ENCODE peak calls at places on chromosomes 11 and 22, in ten cellular contexts. W, U, G, Q, E, X, H, K, F and M are unnamed samples.

GRCh38 chr11:117256573-117256972 is 24.1 kb downstream of the RNF214 start:
- DNase-seq in E (no peak), Q (no peak), U (no peak), F (peak), H (no peak), W (no peak), G (no peak), K (no peak), X (no peak), M (no peak)

GRCh38 chr11:68925613-68926012 is 21.9 kb downstream of the IGHMBP2 start:
- DNase-seq in H (no peak), F (no peak), X (no peak), W (no peak), U (no peak), G (no peak), E (no peak), K (no peak), Q (no peak), M (no peak)

GRCh38 chr11:97743205-97743742 is 1277.5 kb upstream of the CNTN5 start:
- DNase-seq in X (no peak), G (no peak), U (no peak), Q (no peak), F (peak), H (no peak), W (no peak), K (no peak), E (no peak), M (peak)

GRCh38 chr22:49469896-49470740 is 357.6 kb downstream of the BRD1 start:
- DNase-seq in K (peak), F (no peak), Q (no peak), E (no peak), U (no peak), X (no peak), W (no peak), H (no peak), G (no peak), M (no peak)

GRCh38 chr11:72001255-72001654 is 2.5 kb downstream of the IL18BP start:
- DNase-seq in E (no peak), U (no peak), W (no peak), G (no peak), H (no peak), K (no peak), Q (no peak), X (no peak), F (no peak), M (no peak)

GRCh38 chr11:110086892-110087309 is 6.3 kb upstream of the ZC3H12C start:
- DNase-seq in E (no peak), W (no peak), F (peak), G (no peak), Q (no peak), U (no peak), H (no peak), K (no peak), X (no peak), M (peak)

GRCh38 chr11:3037041-3037944 is 19.9 kb downstream of the CARS1 start:
- DNase-seq in U (peak), E (no peak), Q (peak), F (peak), H (peak), X (peak), W (no peak), G (peak), K (peak), M (no peak)

GRCh38 chr11:2432171-2432621 is 12.1 kb downstream of the TRPM5 start:
- DNase-seq in X (no peak), Q (no peak), G (no peak), F (no peak), W (no peak), E (no peak), K (no peak), U (no peak), H (no peak), M (no peak)

GRCh38 chr11:57405271-57405890 is 14.9 kb upstream of the PRG2 start:
- DNase-seq in U (no peak), G (peak), X (no peak), Q (no peak), K (peak), E (no peak), F (no peak), W (no peak), H (no peak), M (no peak)

GRCh38 chr11:45745065-45745811 is 59.7 kb upstream of the SLC35C1 start:
- DNase-seq in X (no peak), K (peak), E (no peak), Q (no peak), W (no peak), H (no peak), G (no peak), U (no peak), F (peak), M (no peak)

GRCh38 chr11:69546735-69547370 is 65.4 kb downstream of the LINC01488 start:
- DNase-seq in F (no peak), U (no peak), E (no peak), X (no peak), K (no peak), W (peak), G (peak), Q (no peak), H (no peak), M (no peak)

GRCh38 chr11:74023291-74023690 is 14.4 kb upstream of the UCP3 start:
- DNase-seq in U (no peak), G (no peak), Q (no peak), K (no peak), F (no peak), X (no peak), H (no peak), E (no peak), W (no peak), M (no peak)

GRCh38 chr22:19679476-19680099 is 34.7 kb upstream of the SEPTIN5 start:
- DNase-seq in W (peak), X (no peak), K (no peak), F (peak), U (no peak), H (peak), Q (peak), G (peak), E (peak), M (no peak)

GRCh38 chr22:18021431-18021830 is 2.9 kb downstream of the MICAL3 start:
- DNase-seq in U (no peak), E (no peak), F (no peak), G (no peak), Q (no peak), H (no peak), X (no peak), W (no peak), K (no peak), M (no peak)

GRCh38 chr22:40592352-40593113 is 44.0 kb downstream of the MRTFA start:
- DNase-seq in H (no peak), F (no peak), X (no peak), W (no peak), E (no peak), K (no peak), G (no peak), Q (no peak), U (no peak), M (no peak)

GRCh38 chr11:32307449-32307848 is 127.9 kb downstream of the WT1 start:
- DNase-seq in W (no peak), Q (no peak), E (no peak), U (no peak), F (no peak), H (no peak), K (no peak), X (no peak), G (no peak), M (no peak)

GRCh38 chr11:69654660-69655478 is 13.9 kb downstream of the CCND1 start:
- DNase-seq in E (no peak), F (no peak), K (no peak), X (no peak), G (no peak), H (peak), U (no peak), Q (no peak), W (no peak), M (no peak)

GRCh38 chr22:17777005-17777716 is 2.9 kb upstream of the BID start:
- DNase-seq in Q (peak), W (no peak), X (no peak), U (no peak), G (peak), K (no peak), F (no peak), E (no peak), H (peak), M (no peak)

GRCh38 chr11:33564856-33565453 is 135.7 kb downstream of the C11orf91 start:
- DNase-seq in W (no peak), E (no peak), F (no peak), G (no peak), K (no peak), Q (no peak), U (no peak), H (no peak), X (no peak), M (no peak)

GRCh38 chr11:64113462-64113780 is 52.5 kb downstream of the MACROD1 start:
- DNase-seq in K (no peak), W (no peak), G (no peak), X (no peak), H (no peak), U (no peak), Q (no peak), F (no peak), E (no peak), M (no peak)

GRCh38 chr11:92159931-92160330 is 64.7 kb upstream of the FAT3 start:
- DNase-seq in Q (no peak), W (no peak), F (no peak), X (no peak), U (no peak), E (no peak), K (no peak), G (no peak), H (no peak), M (no peak)

GRCh38 chr11:83924987-83925542 is 638.9 kb upstream of the CCDC90B start:
- DNase-seq in K (no peak), E (no peak), X (no peak), U (no peak), H (no peak), F (no peak), W (no peak), Q (no peak), G (no peak), M (no peak)

GRCh38 chr22:37994049-37994448 is 9.7 kb upstream of the SOX10 start:
- DNase-seq in E (no peak), K (no peak), F (no peak), H (no peak), U (no peak), X (no peak), G (no peak), W (no peak), Q (no peak), M (no peak)

GRCh38 chr22:35037089-35037488 is 28.9 kb upstream of the ISX start:
- DNase-seq in H (no peak), G (no peak), U (no peak), K (no peak), E (no peak), X (no peak), Q (no peak), F (no peak), W (no peak), M (no peak)

GRCh38 chr22:49887716-49888115 is 30.5 kb downstream of the ALG12 start:
- DNase-seq in K (no peak), H (no peak), F (no peak), E (no peak), X (no peak), G (no peak), W (no peak), Q (no peak), U (no peak), M (no peak)

GRCh38 chr11:105344938-105345337 is 205.4 kb upstream of the CARD18 start:
- DNase-seq in W (no peak), H (no peak), E (no peak), Q (no peak), U (no peak), F (peak), K (no peak), G (no peak), X (no peak), M (no peak)

GRCh38 chr11:73306977-73307322 is 1.1 kb upstream of the ARHGEF17 start:
- DNase-seq in X (no peak), Q (no peak), F (no peak), W (no peak), U (no peak), K (no peak), G (no peak), E (no peak), H (no peak), M (no peak)

GRCh38 chr11:85923455-85923854 is 68.3 kb downstream of the CCDC83 start:
- DNase-seq in F (no peak), W (no peak), E (no peak), U (no peak), X (no peak), H (no peak), G (no peak), Q (no peak), K (no peak), M (no peak)

GRCh38 chr11:78740175-78741161 is 165.8 kb upstream of the NARS2 start:
- DNase-seq in X (no peak), H (no peak), E (no peak), U (no peak), F (no peak), G (no peak), Q (no peak), K (no peak), W (no peak), M (no peak)

GRCh38 chr11:66336234-66337102 is at the start of gene RIN1:
- DNase-seq in G (peak), X (peak), K (peak), Q (peak), U (no peak), E (no peak), W (no peak), F (peak), H (peak), M (peak)

GRCh38 chr22:47203554-47203991 is 441.1 kb downstream of the TBC1D22A start:
- DNase-seq in W (no peak), U (peak), X (no peak), H (peak), Q (no peak), K (no peak), F (no peak), E (no peak), G (no peak), M (no peak)

GRCh38 chr11:73308003-73308962 is at the start of gene ARHGEF17:
- DNase-seq in Q (peak), W (no peak), G (peak), E (peak), X (peak), H (no peak), U (peak), K (peak), F (peak), M (no peak)

GRCh38 chr11:104095791-104096190 is 59.4 kb downstream of the DDI1 start:
- DNase-seq in G (no peak), X (no peak), U (no peak), H (no peak), Q (no peak), E (no peak), W (no peak), F (peak), K (no peak), M (no peak)

GRCh38 chr11:12629601-12630313 is 44.5 kb upstream of the TEAD1 start:
- DNase-seq in X (peak), K (no peak), F (peak), G (no peak), W (no peak), Q (no peak), U (no peak), E (no peak), H (no peak), M (no peak)

GRCh38 chr11:111720801-111721494 is 45.2 kb downstream of the PPP2R1B start:
- DNase-seq in E (no peak), H (no peak), F (no peak), G (no peak), Q (no peak), X (no peak), K (no peak), U (no peak), W (no peak), M (no peak)

GRCh38 chr11:12433571-12434061 is 56.2 kb downstream of the PARVA start:
- DNase-seq in F (peak), K (no peak), E (no peak), Q (no peak), G (no peak), U (no peak), X (peak), H (no peak), W (no peak), M (no peak)

GRCh38 chr11:22466809-22467208 is 128.6 kb downstream of the SLC17A6 start:
- DNase-seq in W (no peak), X (peak), H (no peak), K (no peak), G (no peak), F (peak), Q (no peak), E (no peak), U (no peak), M (peak)